ENCODE peak calls at places on chromosome 4, in nine cellular contexts. N is heart right ventricle, M is cardiac fibroblast, E is upper lobe of right lung, K is A549, I is fibroblast of lung, J is right atrium auricular region, Z is psoas muscle, W is mucosa of descending colon. R is an unnamed sample.

GRCh38 chr4:89539797-89540711 is 232.5 kb upstream of the GPRIN3 start:
- DNase-seq in N (no peak), M (peak), E (no peak), K (no peak), I (peak), J (no peak), Z (no peak), W (no peak), R (peak)

GRCh38 chr4:147286846-147287587 is 193.9 kb upstream of the EDNRA start:
- DNase-seq in N (no peak), M (no peak), E (no peak), K (no peak), I (no peak), J (no peak), Z (no peak), W (no peak), R (no peak)

GRCh38 chr4:123043013-123043412 is 120.6 kb upstream of the NUDT6 start:
- DNase-seq in N (no peak), M (no peak), E (no peak), K (no peak), I (no peak), J (no peak), Z (no peak), W (no peak), R (no peak)

GRCh38 chr4:42397256-42397634 is at the start of gene SHISA3:
- DNase-seq in N (peak), M (peak), E (no peak), K (peak), I (peak), J (no peak), Z (peak), W (peak), R (peak)

GRCh38 chr4:73735231-73735630 is 5.1 kb upstream of the CXCL8 start:
- DNase-seq in N (no peak), M (peak), E (no peak), K (no peak), I (peak), J (no peak), Z (no peak), W (no peak), R (peak)

GRCh38 chr4:78704981-78705757 is 71.0 kb upstream of the BMP2K start:
- DNase-seq in N (peak), M (peak), E (no peak), K (no peak), I (peak), J (no peak), Z (no peak), W (no peak), R (peak)

GRCh38 chr4:114087596-114088230 is 108.3 kb upstream of the ARSJ start:
- DNase-seq in N (no peak), M (peak), E (no peak), K (no peak), I (peak), J (no peak), Z (no peak), W (no peak), R (peak)

GRCh38 chr4:81084029-81084428 is 53.5 kb downstream of the BMP3 start:
- DNase-seq in N (no peak), M (peak), E (no peak), K (no peak), I (peak), J (no peak), Z (no peak), W (no peak), R (peak)

GRCh38 chr4:185916683-185917082 is 104.7 kb upstream of the SORBS2 start:
- DNase-seq in N (no peak), M (no peak), E (no peak), K (no peak), I (no peak), J (no peak), Z (no peak), W (no peak), R (no peak)

GRCh38 chr4:112766422-112766821 is 129.5 kb downstream of the LARP7 start:
- DNase-seq in N (no peak), M (peak), E (no peak), K (no peak), I (peak), J (no peak), Z (no peak), W (no peak), R (peak)

GRCh38 chr4:152364883-152365282 is 171.0 kb downstream of the FBXW7 start:
- DNase-seq in N (no peak), M (no peak), E (no peak), K (no peak), I (no peak), J (no peak), Z (no peak), W (no peak), R (no peak)

GRCh38 chr4:182937268-182938208 is 20.4 kb upstream of the DCTD start:
- DNase-seq in N (no peak), M (no peak), E (no peak), K (no peak), I (no peak), J (no peak), Z (no peak), W (no peak), R (no peak)

GRCh38 chr4:152408514-152409327 is 127.2 kb downstream of the FBXW7 start:
- DNase-seq in N (no peak), M (peak), E (no peak), K (peak), I (peak), J (no peak), Z (no peak), W (no peak), R (peak)

GRCh38 chr4:150582101-150582565 is at the start of gene MAB21L2:
- DNase-seq in N (no peak), M (no peak), E (no peak), K (no peak), I (peak), J (no peak), Z (no peak), W (no peak), R (no peak)

GRCh38 chr4:105661028-105661427 is 47.5 kb downstream of the INTS12 start:
- DNase-seq in N (no peak), M (no peak), E (no peak), K (no peak), I (no peak), J (no peak), Z (no peak), W (no peak), R (no peak)

GRCh38 chr4:140609548-140610425 is 41.0 kb upstream of the UCP1 start:
- DNase-seq in N (no peak), M (peak), E (no peak), K (peak), I (peak), J (no peak), Z (no peak), W (no peak), R (peak)

GRCh38 chr4:70946944-70947343 is 44.8 kb downstream of the MOB1B start:
- DNase-seq in N (no peak), M (no peak), E (no peak), K (no peak), I (no peak), J (no peak), Z (no peak), W (no peak), R (peak)

GRCh38 chr4:3871881-3872833 is 106.0 kb downstream of the ADRA2C start:
- DNase-seq in N (no peak), M (no peak), E (peak), K (no peak), I (no peak), J (no peak), Z (no peak), W (no peak), R (no peak)
- H3K4me3 ChIP-seq in N (no peak), M (no peak), E (no peak), K (no peak), I (no peak), J (peak), Z (no peak), W (no peak), R (no peak)

GRCh38 chr4:4720671-4721070 is 138.8 kb upstream of the MSX1 start:
- DNase-seq in N (no peak), M (no peak), E (no peak), K (no peak), I (no peak), J (no peak), Z (no peak), W (no peak), R (no peak)

GRCh38 chr4:4721636-4722035 is 137.8 kb upstream of the MSX1 start:
- DNase-seq in N (no peak), M (no peak), E (no peak), K (no peak), I (no peak), J (no peak), Z (no peak), W (no peak), R (no peak)

GRCh38 chr4:4730214-4730613 is 129.3 kb upstream of the MSX1 start:
- DNase-seq in N (no peak), M (no peak), E (no peak), K (no peak), I (peak), J (no peak), Z (no peak), W (no peak), R (no peak)

GRCh38 chr4:4727536-4727935 is 131.9 kb upstream of the MSX1 start:
- DNase-seq in N (no peak), M (no peak), E (no peak), K (no peak), I (peak), J (no peak), Z (no peak), W (no peak), R (no peak)

DNA sequence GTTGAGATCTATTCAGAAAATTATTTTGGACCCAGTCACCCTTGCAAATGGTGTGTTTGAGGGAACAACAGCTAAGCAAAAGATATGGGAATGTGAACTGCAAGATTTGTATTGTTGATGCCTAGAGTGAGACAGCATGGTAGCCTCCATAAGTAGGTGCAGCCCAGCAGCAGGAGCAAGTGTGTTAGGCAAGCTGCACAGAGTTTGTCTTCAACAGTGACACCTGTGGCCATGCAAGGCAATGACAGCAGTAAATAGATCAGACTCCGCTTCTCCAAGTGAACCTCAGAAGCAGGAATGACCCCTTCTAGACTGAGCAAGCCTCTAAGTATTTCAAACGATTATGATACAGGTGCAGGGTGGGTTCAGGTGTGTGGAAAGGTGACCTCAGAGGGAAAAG is 133.4 kb upstream of the MSX1 start:
- DNase-seq in N (no peak), M (no peak), E (no peak), K (no peak), I (no peak), J (no peak), Z (no peak), W (no peak), R (no peak)
- TF ChIP-seq CTCF in N (no peak), M (peak), E (no peak), K (no peak), I (peak), J (no peak), Z (no peak), W (no peak), R (peak)

DNA sequence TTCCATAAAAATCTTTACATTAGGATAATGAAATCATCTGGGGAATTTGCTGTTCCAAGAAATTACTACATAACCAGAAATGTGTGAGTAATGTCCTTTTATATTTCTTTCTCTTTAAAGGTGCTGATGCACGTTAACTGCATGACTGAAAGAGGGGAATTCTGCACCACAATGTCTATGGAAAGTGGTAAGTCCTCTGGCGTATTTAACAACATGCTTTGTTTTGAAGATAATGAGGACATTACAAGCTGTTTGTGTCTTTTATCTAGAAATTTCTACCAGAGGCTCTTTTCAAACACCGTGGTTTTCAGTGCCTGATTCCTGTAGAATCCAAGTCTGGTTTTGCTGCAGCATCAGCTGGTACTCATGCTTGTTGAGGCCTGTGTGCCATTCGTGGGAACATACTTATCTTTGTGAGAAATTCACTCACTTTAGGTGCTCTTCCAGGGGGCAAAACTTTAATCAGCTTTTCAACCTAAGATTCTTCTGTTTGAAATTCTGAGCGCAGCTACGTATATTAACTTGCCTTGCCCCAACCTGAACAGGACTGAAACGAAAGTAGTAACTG is 257.2 kb downstream of the PDHA2 start:
- DNase-seq in N (no peak), M (peak), E (no peak), K (no peak), I (peak), J (no peak), Z (no peak), W (no peak), R (no peak)
- H3K4me3 ChIP-seq in N (no peak), M (no peak), E (no peak), K (no peak), I (no peak), J (no peak), Z (no peak), W (no peak), R (no peak)

DNA sequence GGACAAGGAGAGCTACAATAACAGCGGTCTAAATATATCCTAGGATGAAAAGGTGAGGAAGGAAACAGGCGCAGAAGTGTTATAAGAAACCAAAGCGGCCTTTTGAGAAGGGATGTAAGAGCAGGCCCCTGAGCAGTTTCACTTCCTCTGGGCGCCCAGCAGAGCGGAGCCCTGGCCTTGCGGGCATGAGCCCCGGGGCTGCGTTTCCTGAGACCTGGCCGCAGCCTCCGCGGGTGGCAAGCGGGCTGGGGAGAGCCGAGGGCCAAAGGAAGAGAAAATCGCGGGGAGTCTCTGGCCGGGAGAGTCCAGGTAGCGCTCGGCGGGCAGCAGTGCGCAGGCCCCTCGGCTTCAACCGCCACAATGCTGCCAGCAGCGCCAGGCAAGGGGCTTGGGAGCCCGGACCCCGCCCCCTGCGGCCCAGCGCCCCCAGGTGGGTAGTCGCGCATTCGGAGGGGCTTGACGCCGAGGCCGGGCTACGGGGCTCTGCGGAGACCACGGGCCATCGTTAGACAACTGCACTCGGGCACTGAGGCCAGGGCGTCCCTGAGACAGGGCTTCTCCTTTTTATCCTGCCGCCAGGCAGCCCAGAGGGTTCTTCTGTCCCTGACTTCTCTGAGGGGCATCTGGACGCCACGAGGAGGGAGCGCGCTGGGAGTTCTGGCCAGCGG is at the start of gene BANK1:
- DNase-seq in N (peak), M (peak), E (peak), K (peak), I (peak), J (no peak), Z (peak), W (peak), R (no peak)
- TF ChIP-seq CTCF in N (no peak), M (peak), E (peak), K (peak), I (peak), J (no peak), Z (no peak), W (no peak), R (no peak)

GRCh38 chr4:53619431-53619830 is 28.1 kb upstream of the LNX1 start:
- DNase-seq in N (no peak), M (no peak), E (no peak), K (no peak), I (no peak), J (no peak), Z (no peak), W (no peak), R (peak)
- H3K4me3 ChIP-seq in N (no peak), M (no peak), E (no peak), K (no peak), I (no peak), J (no peak), Z (no peak), W (no peak), R (no peak)

DNA sequence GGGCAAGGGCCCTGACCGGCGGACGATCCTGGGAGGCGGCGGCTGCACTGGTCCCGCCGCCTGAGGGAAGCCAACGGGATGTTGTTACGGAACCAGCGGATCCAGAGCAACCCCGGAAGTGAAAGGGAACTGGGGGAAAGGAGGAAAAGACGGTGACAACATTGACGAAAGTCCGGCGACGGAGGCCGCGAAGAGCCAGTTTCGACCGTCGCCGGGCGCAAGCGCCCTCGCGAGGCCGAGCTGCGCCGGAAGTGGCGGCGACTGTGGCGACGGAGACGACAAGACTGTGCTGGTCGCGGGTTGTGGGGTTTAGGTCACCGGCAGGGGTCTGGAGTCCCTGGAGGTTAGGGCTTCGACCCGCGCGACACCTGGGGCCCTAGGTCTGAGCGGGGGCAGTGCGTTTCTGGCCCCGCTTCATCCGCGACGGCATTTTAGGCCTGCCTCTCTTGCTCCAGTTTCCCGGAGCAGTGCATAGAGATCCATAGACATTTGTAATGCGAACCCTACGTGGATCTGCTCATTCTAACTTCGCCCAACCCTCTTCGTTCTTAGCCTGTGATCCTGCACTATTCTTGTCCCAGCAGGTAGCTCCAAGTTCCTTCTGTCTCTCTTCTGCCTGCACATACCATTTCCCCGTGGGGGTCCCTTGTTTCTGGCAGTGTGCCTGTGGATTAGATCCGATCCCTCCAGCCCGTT is at the start of gene BOD1L1:
- DNase-seq in N (peak), M (peak), E (peak), K (peak), I (peak), J (peak), Z (peak), W (peak), R (peak)
- TF ChIP-seq CTCF in N (peak), M (peak), E (peak), K (peak), I (peak), J (no peak), Z (peak), W (peak), R (peak)

GRCh38 chr4:91812319-91812718 is 491.4 kb upstream of the GRID2 start:
- DNase-seq in N (no peak), M (no peak), E (no peak), K (no peak), I (no peak), J (no peak), Z (no peak), W (no peak), R (no peak)
- H3K4me3 ChIP-seq in N (no peak), M (no peak), E (no peak), K (no peak), I (no peak), J (no peak), Z (no peak), W (no peak), R (no peak)

R was measured in fibroblast of mammary gland.